ENCODE peak calls at places on chromosomes 2 and 18, in nine cellular contexts. E, N, X, S, J, I, Q, D and W are unnamed samples.

GRCh38 chr18:79805926-79806487 is 8.3 kb downstream of the KCNG2 start:
- DNase-seq in S (no peak), J (no peak), N (no peak), Q (no peak), X (no peak), D (no peak), I (no peak), E (no peak), W (no peak)

GRCh38 chr18:44589709-44590108 is 91.0 kb upstream of the SETBP1 start:
- DNase-seq in I (no peak), E (no peak), X (no peak), Q (no peak), J (no peak), S (no peak), N (no peak), D (no peak), W (peak)

GRCh38 chr2:237558918-237559645 is 7.3 kb upstream of the PRLH start:
- DNase-seq in E (no peak), D (peak), X (no peak), Q (no peak), I (no peak), N (peak), S (peak), J (no peak), W (peak)

GRCh38 chr2:117858892-117859531 is 44.5 kb downstream of the DDX18 start:
- DNase-seq in Q (no peak), S (no peak), I (no peak), D (no peak), N (peak), J (no peak), X (no peak), E (no peak), W (no peak)

GRCh38 chr2:1156526-1156925 is 205.9 kb downstream of the SNTG2 start:
- DNase-seq in Q (no peak), X (no peak), N (no peak), S (no peak), I (no peak), J (no peak), D (no peak), E (no peak), W (no peak)

GRCh38 chr18:26593365-26594320 is 45.3 kb upstream of the KCTD1 start:
- DNase-seq in S (no peak), X (no peak), J (no peak), Q (no peak), D (no peak), E (no peak), N (no peak), I (no peak), W (no peak)

GRCh38 chr2:220001693-220002260 is 374.3 kb downstream of the SLC4A3 start:
- DNase-seq in J (no peak), N (no peak), S (no peak), D (no peak), I (no peak), E (no peak), Q (no peak), X (no peak), W (peak)

GRCh38 chr2:6915399-6915798 is 1.8 kb upstream of the RNF144A start:
- DNase-seq in J (no peak), N (no peak), X (no peak), E (no peak), I (no peak), Q (no peak), S (no peak), D (no peak), W (no peak)

GRCh38 chr2:76089683-76090082 is 379.0 kb upstream of the GCFC2 start:
- DNase-seq in J (no peak), E (no peak), I (no peak), Q (no peak), N (no peak), D (no peak), S (no peak), X (no peak), W (no peak)

GRCh38 chr2:238835726-238836301 is 12.1 kb upstream of the TWIST2 start:
- DNase-seq in Q (no peak), J (no peak), D (no peak), S (no peak), E (no peak), X (no peak), N (no peak), I (no peak), W (peak)

GRCh38 chr2:46632349-46632748 is 153.0 kb downstream of the TMEM247 start:
- DNase-seq in E (no peak), Q (no peak), N (no peak), X (no peak), J (no peak), I (no peak), D (no peak), S (no peak), W (peak)

GRCh38 chr2:184906160-184906559 is 307.8 kb downstream of the ZNF804A start:
- DNase-seq in I (no peak), D (no peak), E (no peak), N (no peak), J (no peak), X (no peak), Q (no peak), S (no peak), W (no peak)

GRCh38 chr2:176902454-176902853 is 310.1 kb upstream of the HNRNPA3 start:
- DNase-seq in I (no peak), X (no peak), J (no peak), D (no peak), Q (no peak), N (no peak), S (no peak), E (no peak), W (no peak)

GRCh38 chr2:74149570-74150319 is 2.0 kb upstream of the BOLA3 start:
- DNase-seq in X (no peak), D (no peak), J (no peak), N (no peak), I (no peak), E (no peak), S (no peak), Q (no peak), W (no peak)

GRCh38 chr2:159850789-159851188 is 52.8 kb upstream of the CD302 start:
- DNase-seq in D (no peak), Q (no peak), I (no peak), X (no peak), S (no peak), E (no peak), J (no peak), N (no peak), W (no peak)

GRCh38 chr2:190947139-190947538 is 66.5 kb downstream of the GLS start:
- DNase-seq in Q (no peak), D (no peak), S (no peak), J (no peak), N (no peak), E (no peak), I (no peak), X (no peak), W (peak)

GRCh38 chr2:24970483-24971299 is 1.1 kb downstream of the DNAJC27 start:
- DNase-seq in Q (no peak), I (no peak), J (no peak), E (no peak), N (no peak), S (peak), X (no peak), D (no peak), W (peak)

GRCh38 chr18:23711421-23711820 is 22.2 kb downstream of the LAMA3 start:
- DNase-seq in I (no peak), E (no peak), J (no peak), D (no peak), Q (no peak), X (no peak), S (no peak), N (no peak), W (no peak)

GRCh38 chr2:148989882-148990493 is 48.5 kb upstream of the LYPD6B start:
- DNase-seq in S (peak), X (peak), J (peak), I (peak), E (peak), Q (peak), N (no peak), D (peak), W (peak)

GRCh38 chr2:98464772-98465310 is 20.2 kb downstream of the INPP4A start:
- DNase-seq in S (no peak), N (no peak), D (no peak), E (no peak), Q (peak), I (no peak), X (no peak), J (no peak), W (no peak)

GRCh38 chr18:74066018-74066417 is 81.6 kb downstream of the FBXO15 start:
- DNase-seq in S (no peak), Q (no peak), E (no peak), N (no peak), J (no peak), D (no peak), X (no peak), I (no peak), W (no peak)

GRCh38 chr18:35713545-35713944 is 132.0 kb downstream of the GALNT1 start:
- DNase-seq in S (no peak), X (no peak), N (no peak), Q (peak), D (no peak), E (no peak), I (no peak), J (no peak), W (peak)

GRCh38 chr18:76979906-76980305 is 152.7 kb downstream of the MBP start:
- DNase-seq in J (no peak), X (no peak), Q (no peak), E (no peak), D (no peak), I (no peak), N (no peak), S (no peak), W (no peak)

GRCh38 chr2:62577994-62578836 is 72.2 kb upstream of the TMEM17 start:
- DNase-seq in S (no peak), I (no peak), N (no peak), D (no peak), J (no peak), X (no peak), E (no peak), Q (no peak), W (peak)